ENCODE peak calls at places on chromosomes 5 and 9, in four cellular contexts. R is lower lobe of right lung, H is tibial artery, B is sigmoid colon. Z is an unnamed sample.
A peak's percentile ranks its signal among the peaks of the same experiment; 100 is the strongest.

GRCh38 chr5:154273963-154274827 is 83.7 kb downstream of the GALNT10 start:
- DNase-seq in H (no peak), R (no peak), B (no peak), Z (no peak)

GRCh38 chr5:138354387-138354786 is 1.9 kb downstream of the KDM3B start:
- DNase-seq in B (no peak), H (no peak), R (no peak), Z (no peak)

GRCh38 chr5:14066326-14066725 is 76.8 kb upstream of the TRIO start:
- DNase-seq in B (no peak), R (no peak), H (no peak), Z (no peak)

GRCh38 chr9:137301086-137301947 is 754 bp downstream of the NRARP start:
- DNase-seq in H (no peak), B (no peak), R (peak; percentile 58), Z (peak; percentile 23)

GRCh38 chr5:174324680-174325079 is 279.2 kb downstream of the NSG2 start:
- DNase-seq in R (no peak), H (no peak), B (no peak), Z (no peak)

GRCh38 chr5:29516224-29516623 is 1677.3 kb upstream of the CDH6 start:
- DNase-seq in H (no peak), R (no peak), B (no peak), Z (no peak)

GRCh38 chr5:125870271-125870670 is 552.9 kb upstream of the GRAMD2B start:
- DNase-seq in H (no peak), B (no peak), R (no peak), Z (no peak)

GRCh38 chr9:73089304-73089985 is 62.2 kb upstream of the ANXA1 start:
- DNase-seq in H (no peak), R (no peak), B (no peak), Z (no peak)

GRCh38 chr5:87650284-87650683 is 237.6 kb upstream of the CCNH start:
- DNase-seq in H (no peak), R (no peak), B (no peak), Z (no peak)

GRCh38 chr5:143782588-143783386 is 29.2 kb upstream of the HMHB1 start:
- DNase-seq in H (no peak), B (no peak), R (no peak), Z (no peak)

GRCh38 chr5:157148734-157149615 is 6.3 kb upstream of the MED7 start:
- DNase-seq in R (no peak), B (no peak), H (peak; percentile 63), Z (peak; percentile 46)

GRCh38 chr5:112707187-112708179 is 30.2 kb upstream of the APC start:
- DNase-seq in H (peak; percentile 97), R (peak; percentile 98), B (peak; percentile 99), Z (peak; percentile 98)

GRCh38 chr9:123448247-123448646 is 92.2 kb downstream of the CRB2 start:
- DNase-seq in H (no peak), B (no peak), R (no peak), Z (no peak)

GRCh38 chr5:141514330-141515111 is 25.6 kb downstream of the PCDHGC5 start:
- DNase-seq in B (no peak), R (no peak), H (no peak), Z (no peak)

GRCh38 chr5:42656661-42657035 is 100.0 kb upstream of the CCDC152 start:
- DNase-seq in H (no peak), B (no peak), R (no peak), Z (no peak)

GRCh38 chr9:38181866-38182265 is 112.8 kb upstream of the SHB start:
- DNase-seq in H (no peak), R (no peak), B (no peak), Z (no peak)

GRCh38 chr5:1551426-1551825 is 27.7 kb upstream of the LPCAT1 start:
- DNase-seq in R (no peak), B (no peak), H (no peak), Z (no peak)

GRCh38 chr9:33159058-33159759 is 7.9 kb downstream of the B4GALT1 start:
- DNase-seq in R (peak; percentile 79), B (peak; percentile 87), H (peak; percentile 76), Z (peak; percentile 59)

GRCh38 chr9:93826905-93827544 is 128.1 kb downstream of the BARX1 start:
- DNase-seq in B (no peak), R (no peak), H (no peak), Z (no peak)

GRCh38 chr9:137621131-137621757 is 2.4 kb downstream of the EHMT1 start:
- DNase-seq in B (no peak), H (no peak), R (no peak), Z (no peak)

GRCh38 chr9:20985851-20986600 is 45.4 kb downstream of the HACD4 start:
- DNase-seq in R (no peak), B (no peak), H (no peak), Z (no peak)

DNA sequence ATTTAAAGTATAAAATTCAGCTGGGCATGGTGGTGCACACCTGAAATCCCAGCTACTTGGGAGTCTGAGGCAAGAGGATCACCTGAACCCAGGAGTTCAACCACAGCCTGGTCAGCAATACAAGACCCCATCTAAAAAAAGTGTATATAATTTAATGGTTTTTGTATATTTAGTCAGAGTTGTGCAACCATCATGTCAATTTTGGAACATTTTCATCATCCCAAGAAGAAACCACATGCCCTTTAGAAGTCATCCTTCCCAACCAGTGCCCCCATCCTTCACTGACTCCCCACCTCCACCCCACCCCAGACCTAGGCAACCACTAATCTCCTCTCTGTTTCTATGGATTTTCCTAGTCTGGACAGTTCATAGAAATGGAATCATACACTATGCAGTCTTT is 18.8 kb upstream of the TEK start:
- DNase-seq in R (no peak), H (no peak), B (no peak), Z (no peak)
- H3K4me1 ChIP-seq in R (no peaks in the 10 kb centered on the region), H (no peaks in the 10 kb centered on the region), B (peaks cover 13% of the 10 kb centered on the region), Z (no peaks in the 10 kb centered on the region)

GRCh38 chr9:131735238-131736181 is 4.4 kb downstream of the RAPGEF1 start:
- DNase-seq in H (no peak), B (no peak), R (no peak), Z (no peak)
- H3K4me1 ChIP-seq in H (no peaks in the 10 kb centered on the region), B (peaks cover 79% of the 10 kb centered on the region), R (peaks cover 83% of the 10 kb centered on the region), Z (peaks cover 77% of the 10 kb centered on the region)

GRCh38 chr5:171957591-171958251 is 48.7 kb downstream of the FBXW11 start:
- DNase-seq in H (no peak), R (no peak), B (no peak), Z (peak; percentile 25)
- H3K4me1 ChIP-seq in H (no peaks in the 10 kb centered on the region), R (peaks cover 81% of the 10 kb centered on the region), B (peaks cover 92% of the 10 kb centered on the region), Z (peaks cover 30% of the 10 kb centered on the region)

GRCh38 chr5:94276751-94277150 is 341.7 kb downstream of the KIAA0825 start:
- DNase-seq in H (no peak), R (no peak), B (no peak), Z (no peak)

GRCh38 chr5:94276056-94276455 is 342.3 kb downstream of the KIAA0825 start:
- DNase-seq in R (no peak), H (no peak), B (no peak), Z (no peak)

GRCh38 chr5:94274684-94275083 is 343.7 kb downstream of the KIAA0825 start:
- DNase-seq in R (no peak), H (no peak), B (no peak), Z (no peak)
- H3K4me1 ChIP-seq in R (no peaks in the 10 kb centered on the region), H (no peaks in the 10 kb centered on the region), B (no peaks in the 10 kb centered on the region), Z (no peaks in the 10 kb centered on the region)

DNA sequence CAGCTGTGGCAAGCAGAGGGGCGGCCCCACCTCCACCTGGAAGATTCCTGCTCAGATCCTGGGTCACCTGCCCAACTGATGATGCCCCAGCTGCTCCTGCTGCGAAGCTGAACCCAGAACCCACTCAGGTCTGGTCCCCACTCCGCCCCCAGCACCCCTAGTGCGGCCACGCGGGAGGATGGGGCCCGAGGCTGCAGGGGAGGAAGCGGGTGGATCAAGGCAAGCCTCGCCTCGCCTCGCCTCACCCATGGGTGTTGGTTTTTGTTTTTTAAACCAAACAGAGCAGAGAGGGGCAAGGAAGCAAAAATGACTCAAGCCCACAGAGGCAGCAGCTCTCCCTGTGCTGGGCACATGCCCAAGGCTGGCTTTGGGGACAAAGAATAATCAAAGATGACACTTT is 23.2 kb downstream of the ABO start:
- DNase-seq in B (no peak), R (no peak), H (no peak), Z (no peak)
- H3K4me1 ChIP-seq in B (no peaks in the 10 kb centered on the region), R (peaks cover 13% of the 10 kb centered on the region), H (no peaks in the 10 kb centered on the region), Z (no peaks in the 10 kb centered on the region)

GRCh38 chr5:6408627-6409446 is 30.5 kb upstream of the MED10 start:
- DNase-seq in H (no peak), B (no peak), R (no peak), Z (no peak)
- H3K4me1 ChIP-seq in H (no peaks in the 10 kb centered on the region), B (peaks cover 6% of the 10 kb centered on the region), R (no peaks in the 10 kb centered on the region), Z (no peaks in the 10 kb centered on the region)

GRCh38 chr5:149514512-149514911 is 36.7 kb downstream of the CSNK1A1 start:
- DNase-seq in B (no peak), R (no peak), H (no peak), Z (no peak)
- H3K4me1 ChIP-seq in B (peaks cover 65% of the 10 kb centered on the region), R (peaks cover 39% of the 10 kb centered on the region), H (no peaks in the 10 kb centered on the region), Z (no peaks in the 10 kb centered on the region)

Z was measured in naive thymus-derived CD4-positive, alpha-beta T cell.